ENCODE peak calls at places on chromosomes 11 and 22, in nine cellular contexts. X, W, Q, F, B, Z, R, Y and M are unnamed samples.

GRCh38 chr11:85098996-85099395 is 528.1 kb downstream of the DLG2 start:
- DNase-seq in X (no peak), W (no peak), Q (no peak), F (no peak), B (no peak), Z (no peak), R (no peak), Y (no peak), M (no peak)

GRCh38 chr11:36452231-36452630 is 57.8 kb downstream of the TRAF6 start:
- DNase-seq in X (no peak), W (no peak), Q (no peak), F (no peak), B (no peak), Z (no peak), R (no peak), Y (no peak), M (no peak)

GRCh38 chr11:77542296-77542695 is 47.5 kb upstream of the AQP11 start:
- DNase-seq in X (no peak), W (no peak), Q (no peak), F (no peak), B (peak), Z (no peak), R (no peak), Y (no peak), M (no peak)

GRCh38 chr11:134592391-134592990 is 180.4 kb upstream of the B3GAT1 start:
- DNase-seq in X (peak), W (peak), Q (peak), F (peak), B (no peak), Z (no peak), R (peak), Y (peak), M (no peak)

GRCh38 chr22:37746366-37747089 is 49.7 kb downstream of the TRIOBP start:
- DNase-seq in X (peak), W (no peak), Q (peak), F (no peak), B (no peak), Z (no peak), R (peak), Y (no peak), M (no peak)

GRCh38 chr11:4064278-4064955 is 30.2 kb upstream of the RRM1 start:
- DNase-seq in X (no peak), W (no peak), Q (no peak), F (no peak), B (no peak), Z (no peak), R (no peak), Y (peak), M (no peak)

GRCh38 chr11:64007160-64007628 is 21.0 kb downstream of the OTUB1 start:
- DNase-seq in X (no peak), W (no peak), Q (no peak), F (no peak), B (peak), Z (peak), R (no peak), Y (peak), M (no peak)

GRCh38 chr11:44621140-44621681 is 55.7 kb downstream of the CD82 start:
- DNase-seq in X (peak), W (peak), Q (peak), F (peak), B (peak), Z (peak), R (no peak), Y (peak), M (no peak)

GRCh38 chr22:49810363-49811013 is 17.2 kb downstream of the BRD1 start:
- DNase-seq in X (no peak), W (no peak), Q (no peak), F (no peak), B (no peak), Z (no peak), R (no peak), Y (no peak), M (no peak)

GRCh38 chr11:73157141-73158010 is 15.3 kb upstream of the FCHSD2 start:
- DNase-seq in X (no peak), W (no peak), Q (no peak), F (no peak), B (peak), Z (peak), R (no peak), Y (no peak), M (no peak)

GRCh38 chr11:107999759-108000455 is 8.8 kb upstream of the CUL5 start:
- DNase-seq in X (no peak), W (peak), Q (no peak), F (no peak), B (peak), Z (no peak), R (no peak), Y (peak), M (no peak)

GRCh38 chr22:32643246-32643645 is 158.3 kb upstream of the TIMP3 start:
- DNase-seq in X (no peak), W (no peak), Q (no peak), F (no peak), B (no peak), Z (no peak), R (no peak), Y (no peak), M (no peak)

GRCh38 chr11:20011294-20011951 is 148.9 kb downstream of the DBX1 start:
- DNase-seq in X (no peak), W (no peak), Q (no peak), F (no peak), B (no peak), Z (no peak), R (no peak), Y (no peak), M (no peak)

GRCh38 chr22:18156878-18157713 is 7.1 kb downstream of the USP18 start:
- DNase-seq in X (no peak), W (peak), Q (no peak), F (peak), B (peak), Z (peak), R (peak), Y (peak), M (peak)

GRCh38 chr11:11992257-11992690 is 16.2 kb downstream of the DKK3 start:
- DNase-seq in X (no peak), W (peak), Q (no peak), F (no peak), B (peak), Z (no peak), R (no peak), Y (no peak), M (no peak)

GRCh38 chr11:134678152-134678551 is 266.1 kb upstream of the B3GAT1 start:
- DNase-seq in X (no peak), W (no peak), Q (no peak), F (peak), B (no peak), Z (no peak), R (no peak), Y (no peak), M (no peak)

GRCh38 chr11:61983419-61983818 is 16.0 kb upstream of the FTH1 start:
- DNase-seq in X (no peak), W (no peak), Q (no peak), F (no peak), B (no peak), Z (no peak), R (no peak), Y (no peak), M (no peak)

GRCh38 chr11:112354364-112354763 is 93.7 kb upstream of the PLET1 start:
- DNase-seq in X (no peak), W (no peak), Q (no peak), F (no peak), B (no peak), Z (no peak), R (no peak), Y (no peak), M (no peak)

GRCh38 chr22:49462795-49463194 is 364.9 kb downstream of the BRD1 start:
- DNase-seq in X (no peak), W (no peak), Q (no peak), F (no peak), B (no peak), Z (no peak), R (no peak), Y (no peak), M (no peak)

GRCh38 chr11:1728931-1729691 is 21.3 kb downstream of the IFITM10 start:
- DNase-seq in X (no peak), W (no peak), Q (no peak), F (no peak), B (no peak), Z (no peak), R (no peak), Y (no peak), M (no peak)

GRCh38 chr11:67276821-67277230 is 10.6 kb downstream of the GRK2 start:
- DNase-seq in X (peak), W (no peak), Q (no peak), F (no peak), B (peak), Z (peak), R (no peak), Y (peak), M (no peak)